ENCODE peak calls at places on chromosomes 11 and 22, in five cellular contexts. F is iPS DF 6.9; M is CD8-positive, alpha-beta memory T cell; V is astrocyte; Q is adrenal gland. L is an unnamed sample. For H3K27me3, the result is how much of the 10 kb centered on the place peaks cover.

GRCh38 chr11:1437500-1437899 is 47.8 kb downstream of the BRSK2 start:
- DNase-seq in F (no peak), V (peak), Q (no peak), M (no peak), L (peak)

GRCh38 chr11:8192016-8192895 is 23.4 kb upstream of the RIC3 start:
- DNase-seq in Q (peak), M (peak), V (peak), F (peak), L (peak)

GRCh38 chr11:1152316-1153104 is 5.2 kb upstream of the MUC5AC start:
- DNase-seq in Q (no peak), M (no peak), F (no peak), V (peak), L (peak)

GRCh38 chr22:29821790-29822130 is 16.3 kb downstream of the ASCC2 start:
- DNase-seq in F (no peak), M (no peak), V (no peak), Q (no peak), L (no peak)

GRCh38 chr11:134432776-134433175 is 20.7 kb upstream of the B3GAT1 start:
- DNase-seq in Q (no peak), V (no peak), F (no peak), M (no peak), L (no peak)

GRCh38 chr11:73047773-73048371 is 94.2 kb downstream of the FCHSD2 start:
- DNase-seq in V (no peak), Q (no peak), F (no peak), M (no peak), L (no peak)

GRCh38 chr22:33465554-33465953 is 407.4 kb upstream of the SYN3 start:
- DNase-seq in V (no peak), F (no peak), Q (no peak), M (no peak), L (no peak)

GRCh38 chr11:12696911-12697581 is 22.8 kb downstream of the TEAD1 start:
- DNase-seq in Q (peak), V (no peak), M (no peak), F (no peak), L (no peak)

GRCh38 chr11:11521306-11522002 is 100.4 kb downstream of the GALNT18 start:
- DNase-seq in V (no peak), M (no peak), Q (no peak), F (no peak), L (no peak)

GRCh38 chr22:49431559-49431958 is 396.1 kb downstream of the BRD1 start:
- DNase-seq in F (no peak), V (no peak), Q (no peak), M (no peak), L (no peak)

GRCh38 chr11:65117206-65118096 is at the start of gene ZNHIT2:
- DNase-seq in Q (peak), M (peak), F (peak), V (peak), L (peak)

GRCh38 chr11:65120831-65121230 is 1.1 kb downstream of the FAU start:
- DNase-seq in F (no peak), M (no peak), Q (peak), V (no peak), L (no peak)

GRCh38 chr11:65116370-65117205 is 913 bp downstream of the ZNHIT2 start:
- DNase-seq in V (peak), Q (peak), F (no peak), M (peak), L (no peak)

GRCh38 chr11:65119670-65119995 is 2.1 kb upstream of the ZNHIT2 start:
- DNase-seq in M (no peak), V (no peak), F (no peak), Q (no peak), L (no peak)

GRCh38 chr11:65118097-65118837 is 766 bp upstream of the ZNHIT2 start:
- DNase-seq in F (no peak), M (no peak), V (no peak), Q (no peak), L (no peak)
- H3K4me3 ChIP-seq in F (no peak), M (no peak), V (no peak), Q (no peak), L (no peak)

GRCh38 chr22:31248138-31248745 is 36.1 kb downstream of the LIMK2 start:
- DNase-seq in M (peak), F (no peak), Q (peak), V (peak), L (peak)
- H3K27ac ChIP-seq in M (no peak), F (no peak), Q (no peak), V (peak), L (peak)

GRCh38 chr22:37559901-37560681 is at the start of gene CDC42EP1:
- DNase-seq in V (peak), F (no peak), Q (peak), M (no peak), L (no peak)
- H3K27me3 ChIP-seq in V (under half), F (under half), Q (under half), M (under half), L (under half)

GRCh38 chr22:37109242-37109917 is at the start of gene TMPRSS6:
- DNase-seq in F (no peak), V (no peak), Q (no peak), M (no peak), L (no peak)
- H3K4me3 ChIP-seq in F (no peak), V (no peak), Q (no peak), M (no peak), L (no peak)

GRCh38 chr22:23519442-23520177 is 60.5 kb downstream of the IGLL1 start:
- DNase-seq in Q (no peak), M (no peak), V (no peak), F (no peak), L (no peak)
- H3K27ac ChIP-seq in Q (no peak), M (no peak), V (no peak), F (no peak), L (no peak)

GRCh38 chr11:34523053-34523452 is 9.5 kb upstream of the ELF5 start:
- DNase-seq in M (no peak), Q (no peak), F (no peak), V (no peak), L (no peak)

GRCh38 chr11:34528072-34528471 is 14.5 kb upstream of the ELF5 start:
- DNase-seq in M (no peak), Q (no peak), V (no peak), F (no peak), L (no peak)

GRCh38 chr11:34525098-34525497 is 11.5 kb upstream of the ELF5 start:
- DNase-seq in Q (no peak), F (no peak), V (no peak), M (no peak), L (no peak)

GRCh38 chr11:34524696-34525095 is 11.1 kb upstream of the ELF5 start:
- DNase-seq in F (no peak), Q (no peak), V (no peak), M (no peak), L (no peak)

DNA sequence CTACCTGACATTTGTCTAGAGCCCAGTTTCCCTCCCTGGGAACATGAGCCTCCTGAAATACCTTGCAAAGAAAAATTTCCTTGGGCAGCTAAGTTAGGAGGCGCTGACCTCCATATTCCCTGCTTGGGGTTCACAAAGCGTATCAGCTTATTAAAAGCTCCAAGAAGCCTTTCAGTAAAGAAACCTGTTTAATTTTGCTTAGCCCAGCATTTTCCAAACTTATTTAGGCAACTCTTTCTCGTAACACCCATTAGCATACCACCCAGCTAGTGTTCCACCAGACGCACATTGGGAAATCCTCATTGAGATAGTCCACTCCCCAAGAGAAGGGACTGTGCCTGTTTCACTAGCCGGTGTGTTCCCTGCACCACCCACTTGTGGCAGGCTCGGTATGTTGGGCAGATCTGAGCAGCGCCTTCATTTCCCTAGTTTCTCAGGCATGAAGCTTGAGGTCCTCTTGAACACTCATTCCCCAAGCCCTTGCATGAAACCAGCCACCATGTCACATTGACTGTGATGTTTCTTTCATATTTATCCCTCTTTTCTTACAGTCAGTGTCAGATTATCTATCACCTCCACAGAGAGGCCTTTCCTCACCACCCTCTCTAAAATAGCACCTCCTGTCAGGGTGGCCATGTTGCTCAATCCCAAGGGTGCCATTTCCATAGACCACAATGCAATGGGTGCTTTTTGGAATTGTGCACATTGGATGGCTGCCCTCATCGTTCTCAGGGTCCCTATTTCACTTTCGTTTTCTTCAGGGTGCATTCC is 12.5 kb upstream of the ELF5 start:
- DNase-seq in V (no peak), Q (no peak), M (no peak), F (no peak), L (no peak)
- H3K27me3 ChIP-seq in V (under half), Q (under half), M (under half), F (under half), L (under half)

GRCh38 chr11:104565581-104565956 is 332.7 kb downstream of the CASP12 start:
- DNase-seq in Q (no peak), V (no peak), F (no peak), M (no peak), L (no peak)
- H3K4me3 ChIP-seq in Q (no peak), V (no peak), F (no peak), M (no peak), L (no peak)

DNA sequence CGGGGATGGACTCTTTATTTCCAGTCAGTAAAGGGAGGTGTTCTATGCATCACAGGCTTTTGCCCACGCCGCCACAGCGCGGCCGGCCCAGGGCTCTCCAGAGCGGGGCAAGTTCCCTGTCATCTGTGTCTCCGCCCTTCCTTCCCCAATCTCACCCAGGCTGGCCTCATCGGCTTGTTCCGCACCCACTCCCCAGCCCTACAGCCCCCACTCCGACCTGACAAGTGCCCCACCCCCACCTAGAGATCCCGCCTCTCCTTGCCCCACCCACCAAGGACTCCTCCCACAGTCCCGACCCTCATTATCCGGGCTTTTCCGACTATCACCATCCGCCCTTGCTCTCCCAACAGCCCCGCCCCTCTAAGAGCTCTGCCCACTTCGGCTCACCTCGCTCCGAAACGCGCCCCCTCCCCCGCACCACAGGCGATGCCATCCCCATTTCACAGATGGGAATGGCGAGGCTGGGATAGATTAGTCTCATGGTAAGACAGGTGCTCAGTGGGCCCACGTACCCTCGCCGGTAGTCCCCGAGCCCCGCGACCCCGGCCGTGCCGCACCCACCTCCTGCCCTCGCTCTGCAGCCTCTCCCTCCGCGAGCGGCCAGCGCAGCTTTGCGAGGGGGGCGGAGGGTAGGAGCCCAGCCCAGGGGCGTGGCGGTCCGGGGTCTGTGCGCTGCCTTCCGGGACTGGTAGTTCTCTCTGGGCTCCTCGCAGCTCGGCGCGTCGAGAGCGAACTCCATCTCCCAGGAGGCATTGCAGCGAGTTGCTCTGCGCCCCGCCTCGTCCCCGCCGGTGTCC is at the start of gene KCTD21:
- DNase-seq in V (peak), Q (peak), M (peak), F (peak), L (peak)
- H3K27ac ChIP-seq in V (peak), Q (peak), M (peak), F (no peak), L (peak)

GRCh38 chr22:46376908-46377565 is 41.5 kb downstream of the TRMU start:
- DNase-seq in M (no peak), V (no peak), F (no peak), Q (peak), L (no peak)
- H3K27me3 ChIP-seq in M (under half), V (under half), F (under half), Q (under half), L (under half)

DNA sequence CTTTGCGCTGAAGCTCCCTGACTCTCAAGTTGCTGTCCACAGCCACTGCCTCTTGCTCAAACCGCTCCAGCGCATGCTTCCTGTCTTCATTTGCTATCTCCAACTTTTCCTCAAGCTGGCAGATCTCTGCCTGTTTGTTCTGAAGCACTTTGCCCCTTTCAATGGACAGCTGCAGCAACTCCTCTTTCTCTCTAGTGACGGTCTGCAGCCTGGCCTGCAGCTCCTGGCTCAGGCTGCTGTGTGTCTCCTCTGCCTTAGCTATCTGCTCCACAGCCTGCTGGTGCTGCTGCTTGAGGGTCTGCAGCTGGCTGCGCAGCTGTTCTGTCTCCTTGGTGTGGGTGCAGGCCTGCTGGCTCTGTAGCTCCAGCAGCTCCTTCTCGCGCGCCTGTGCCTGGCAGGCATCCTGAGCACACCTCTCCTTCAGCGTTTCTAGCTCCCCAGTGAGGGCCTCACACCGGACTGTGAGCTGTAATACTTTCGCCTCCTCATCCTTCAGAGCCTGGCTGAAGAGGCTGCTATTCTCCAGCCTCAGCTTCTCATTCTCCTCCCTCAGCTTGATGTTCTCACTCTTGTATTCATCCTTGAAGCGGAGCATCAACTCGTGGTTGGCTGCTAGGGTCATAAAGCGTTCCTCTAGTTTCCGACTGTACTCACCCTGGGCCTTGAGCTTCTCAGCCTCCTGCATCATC is 720 bp downstream of the CCDC89 start:
- DNase-seq in V (no peak), F (no peak), M (no peak), Q (no peak), L (no peak)
- H3K4me3 ChIP-seq in V (peak), F (no peak), M (no peak), Q (no peak), L (peak)